ENCODE peak calls at places on chromosomes 13 and 19, in five cellular contexts. W, G, E, Q and N are unnamed samples.

GRCh38 chr13:71880753-71881541 is 13.9 kb upstream of the DACH1 start:
- DNase-seq in W (no peak), G (no peak), E (no peak), Q (no peak), N (no peak)

GRCh38 chr19:35742121-35742724 is at the start of gene IGFLR1:
- DNase-seq in W (no peak), G (no peak), E (peak), Q (no peak), N (peak)

GRCh38 chr19:38569368-38569983 is 48.3 kb downstream of the MAP4K1 start:
- DNase-seq in W (peak), G (no peak), E (no peak), Q (no peak), N (no peak)

GRCh38 chr19:55603115-55603514 is 2.3 kb upstream of the ZNF865 start:
- DNase-seq in W (no peak), G (no peak), E (no peak), Q (no peak), N (no peak)

GRCh38 chr13:113029487-113030258 is 60.7 kb downstream of the MCF2L start:
- DNase-seq in W (peak), G (peak), E (peak), Q (no peak), N (peak)

GRCh38 chr13:23378009-23378632 is 55.4 kb downstream of the SACS start:
- DNase-seq in W (peak), G (peak), E (no peak), Q (no peak), N (peak)

GRCh38 chr19:18967358-18968146 is 26.5 kb upstream of the HOMER3 start:
- DNase-seq in W (peak), G (no peak), E (no peak), Q (no peak), N (no peak)

GRCh38 chr13:109389892-109390345 is 396.5 kb downstream of the IRS2 start:
- DNase-seq in W (no peak), G (no peak), E (no peak), Q (no peak), N (no peak)

GRCh38 chr13:39864221-39864620 is 208.8 kb downstream of the COG6 start:
- DNase-seq in W (no peak), G (no peak), E (no peak), Q (no peak), N (no peak)

GRCh38 chr13:32426191-32426980 is 1.5 kb downstream of the N4BP2L1 start:
- DNase-seq in W (no peak), G (no peak), E (peak), Q (no peak), N (no peak)

GRCh38 chr13:51435002-51435578 is 17.7 kb downstream of the INTS6 start:
- DNase-seq in W (peak), G (no peak), E (no peak), Q (no peak), N (no peak)

GRCh38 chr13:24161980-24162517 is 1.5 kb downstream of the SPATA13 start:
- DNase-seq in W (no peak), G (peak), E (no peak), Q (no peak), N (no peak)

GRCh38 chr19:39110263-39110967 is 15.2 kb upstream of the PAK4 start:
- DNase-seq in W (peak), G (peak), E (peak), Q (peak), N (peak)

GRCh38 chr13:36275190-36276002 is 22.2 kb downstream of the CCDC169 start:
- DNase-seq in W (peak), G (no peak), E (no peak), Q (no peak), N (no peak)

GRCh38 chr13:38980628-38981078 is 10.0 kb downstream of the STOML3 start:
- DNase-seq in W (no peak), G (no peak), E (no peak), Q (no peak), N (no peak)

GRCh38 chr19:17847538-17848366 is at the start of gene JAK3:
- DNase-seq in W (no peak), G (peak), E (peak), Q (no peak), N (peak)

GRCh38 chr19:35843676-35844481 is 8.4 kb downstream of the NPHS1 start:
- DNase-seq in W (peak), G (peak), E (no peak), Q (peak), N (no peak)

GRCh38 chr19:32018014-32018413 is 327.4 kb upstream of the ZNF507 start:
- DNase-seq in W (no peak), G (no peak), E (no peak), Q (no peak), N (no peak)

GRCh38 chr13:95937700-95938320 is 115.4 kb downstream of the UGGT2 start:
- DNase-seq in W (no peak), G (no peak), E (no peak), Q (no peak), N (no peak)

GRCh38 chr19:58571575-58571947 is 1.6 kb downstream of the MZF1 start:
- DNase-seq in W (no peak), G (no peak), E (peak), Q (no peak), N (no peak)

GRCh38 chr13:23254506-23254905 is 73.7 kb downstream of the SGCG start:
- DNase-seq in W (no peak), G (no peak), E (no peak), Q (no peak), N (no peak)

GRCh38 chr19:46109876-46110275 is 14.6 kb downstream of the IGFL3 start:
- DNase-seq in W (no peak), G (no peak), E (no peak), Q (no peak), N (no peak)

GRCh38 chr19:16330811-16331690 is 6.4 kb downstream of the KLF2 start:
- DNase-seq in W (no peak), G (no peak), E (no peak), Q (no peak), N (no peak)

GRCh38 chr19:48338802-48339660 is 13.7 kb downstream of the EMP3 start:
- DNase-seq in W (no peak), G (peak), E (no peak), Q (no peak), N (no peak)

GRCh38 chr13:39913928-39914327 is 258.5 kb downstream of the COG6 start:
- DNase-seq in W (no peak), G (no peak), E (no peak), Q (no peak), N (no peak)

GRCh38 chr19:55649579-55650557 is 1.9 kb downstream of the CCDC106 start:
- DNase-seq in W (no peak), G (peak), E (peak), Q (no peak), N (no peak)

GRCh38 chr19:52351512-52351911 is 15.5 kb downstream of the ZNF610 start:
- DNase-seq in W (no peak), G (peak), E (no peak), Q (no peak), N (no peak)

GRCh38 chr19:19510432-19510831 is 4.9 kb downstream of the TSSK6 start:
- DNase-seq in W (no peak), G (no peak), E (no peak), Q (no peak), N (no peak)

GRCh38 chr19:2523630-2524311 is 47.8 kb downstream of the GADD45B start:
- DNase-seq in W (peak), G (peak), E (no peak), Q (no peak), N (no peak)

GRCh38 chr13:40247845-40248244 is 418.6 kb downstream of the FOXO1 start:
- DNase-seq in W (no peak), G (no peak), E (no peak), Q (no peak), N (no peak)

GRCh38 chr13:30551194-30551593 is 66.5 kb upstream of the USPL1 start:
- DNase-seq in W (peak), G (peak), E (peak), Q (peak), N (no peak)